ENCODE peak calls at places on chromosomes 5 and 9, in five cellular contexts. K, A, Z, B and R are unnamed samples.

GRCh38 chr9:13432914-13433313 is 153.4 kb upstream of the MPDZ start:
- DNase-seq in K (no peak), A (no peak), Z (no peak), B (no peak), R (no peak)

GRCh38 chr9:133127340-133127981 is 6.4 kb upstream of the RALGDS start:
- DNase-seq in K (no peak), A (no peak), Z (no peak), B (no peak), R (no peak)

GRCh38 chr5:115594343-115595047 is 7.8 kb downstream of the TICAM2 start:
- DNase-seq in K (no peak), A (no peak), Z (no peak), B (no peak), R (no peak)

GRCh38 chr5:96922452-96923244 is 13.2 kb upstream of the LNPEP start:
- DNase-seq in K (no peak), A (no peak), Z (no peak), B (no peak), R (no peak)

GRCh38 chr5:109907751-109908150 is 218.0 kb downstream of the MAN2A1 start:
- DNase-seq in K (no peak), A (no peak), Z (no peak), B (peak), R (no peak)

GRCh38 chr5:39599721-39600431 is 175.1 kb upstream of the DAB2 start:
- DNase-seq in K (no peak), A (no peak), Z (no peak), B (peak), R (no peak)

GRCh38 chr5:79182141-79182540 is 53.8 kb upstream of the JMY start:
- DNase-seq in K (no peak), A (no peak), Z (no peak), B (no peak), R (no peak)

GRCh38 chr9:38620483-38621433 is at the start of gene ANKRD18A:
- DNase-seq in K (peak), A (peak), Z (peak), B (peak), R (peak)

GRCh38 chr5:33997331-33997983 is 10.4 kb downstream of the AMACR start:
- DNase-seq in K (peak), A (peak), Z (no peak), B (peak), R (peak)

GRCh38 chr5:142096382-142096781 is 12.2 kb upstream of the NDFIP1 start:
- DNase-seq in K (no peak), A (no peak), Z (no peak), B (no peak), R (no peak)

GRCh38 chr5:150557507-150557872 is 49.6 kb downstream of the NDST1 start:
- DNase-seq in K (no peak), A (no peak), Z (no peak), B (no peak), R (no peak)